ENCODE peak calls at places on chromosomes 4 and X, in five cellular contexts. O is transverse colon, E is Peyer's patch, R is HCT116, P is NB4. H is an unnamed sample.

GRCh38 chrX:48025561-48025960 is 18.8 kb downstream of the SPACA5 start:
- DNase-seq in P (peak), E (no peak), R (peak), O (peak), H (no peak)

GRCh38 chr4:53705972-53706371 is 114.7 kb upstream of the LNX1 start:
- DNase-seq in E (no peak), O (no peak), R (no peak), P (no peak), H (no peak)

GRCh38 chr4:141246243-141246642 is 25.5 kb downstream of the ZNF330 start:
- DNase-seq in O (no peak), R (no peak), P (no peak), E (no peak), H (no peak)

GRCh38 chr4:41957634-41958033 is 22.4 kb downstream of the TMEM33 start:
- DNase-seq in P (peak), O (no peak), E (no peak), R (peak), H (no peak)

GRCh38 chr4:118356731-118357130 is 3.9 kb upstream of the PRSS12 start:
- DNase-seq in R (no peak), E (no peak), P (peak), O (no peak), H (no peak)

GRCh38 chr4:105280338-105280809 is 133.7 kb downstream of the TET2 start:
- DNase-seq in R (no peak), P (no peak), E (no peak), O (no peak), H (peak)

GRCh38 chr4:156109943-156110925 is 156.6 kb upstream of the CTSO start:
- DNase-seq in R (no peak), E (no peak), O (no peak), P (peak), H (no peak)

GRCh38 chr4:151854731-151855130 is 93.9 kb upstream of the GATB start:
- DNase-seq in R (no peak), O (no peak), E (no peak), P (no peak), H (no peak)

GRCh38 chrX:7054219-7055206 is 93.0 kb upstream of the STS start:
- DNase-seq in E (no peak), R (no peak), O (no peak), P (no peak), H (no peak)

GRCh38 chr4:38009949-38010348 is 49.8 kb downstream of the PTTG2 start:
- DNase-seq in O (no peak), E (no peak), P (no peak), R (no peak), H (no peak)

GRCh38 chr4:15526924-15527592 is 57.4 kb downstream of the CC2D2A start:
- DNase-seq in R (no peak), O (no peak), P (no peak), E (no peak), H (no peak)

GRCh38 chr4:100414016-100414790 is 103.6 kb downstream of the EMCN start:
- DNase-seq in O (no peak), E (no peak), R (no peak), P (no peak), H (no peak)

GRCh38 chr4:15186826-15187225 is 184.5 kb downstream of the CPEB2 start:
- DNase-seq in O (no peak), R (no peak), E (no peak), P (no peak), H (no peak)

GRCh38 chrX:68699960-68700746 is 52.7 kb downstream of the STARD8 start:
- DNase-seq in E (no peak), R (no peak), P (peak), O (no peak), H (peak)

GRCh38 chr4:142095886-142096605 is 459.7 kb downstream of the IL15 start:
- DNase-seq in E (no peak), O (no peak), R (peak), P (no peak), H (peak)

GRCh38 chrX:465418-465817 is 78.7 kb upstream of the PPP2R3B start:
- DNase-seq in R (no peak), O (no peak), P (no peak), E (no peak), H (no peak)

GRCh38 chr4:60683953-60684352 is 516.2 kb upstream of the ADGRL3 start:
- DNase-seq in E (no peak), O (no peak), R (no peak), P (no peak), H (no peak)

GRCh38 chr4:145389566-145389965 is 92.1 kb upstream of the SMAD1 start:
- DNase-seq in O (no peak), R (no peak), P (no peak), E (no peak), H (no peak)

GRCh38 chrX:134604701-134605271 is 53.5 kb downstream of the PLAC1 start:
- DNase-seq in O (no peak), P (no peak), E (no peak), R (peak), H (peak)

GRCh38 chr4:105058177-105058812 is 88.4 kb upstream of the TET2 start:
- DNase-seq in O (no peak), R (peak), P (peak), E (no peak), H (no peak)

GRCh38 chrX:70508296-70508911 is 63.8 kb downstream of the DLG3 start:
- DNase-seq in O (no peak), P (no peak), E (no peak), R (no peak), H (no peak)

DNA sequence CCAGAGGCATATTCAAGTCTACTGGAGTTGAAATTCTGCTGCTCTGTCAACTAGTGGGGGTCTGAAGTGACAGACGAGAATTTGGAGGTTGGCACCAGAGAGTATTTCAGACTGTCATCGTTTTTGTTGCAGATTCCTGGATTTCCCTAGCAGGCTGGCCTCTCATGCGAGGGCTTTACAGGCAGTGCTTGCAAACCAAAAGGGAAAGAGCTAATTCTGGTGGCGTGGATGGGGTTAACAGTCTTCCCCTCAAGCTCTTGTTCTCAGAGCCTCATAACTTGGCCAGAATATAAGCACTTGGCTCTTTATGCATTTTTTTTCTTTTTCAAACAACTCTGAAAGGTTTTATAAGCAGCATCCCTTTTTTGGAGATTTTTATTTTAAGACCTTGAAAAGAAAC is at the start of gene SPARCL1:
- DNase-seq in P (no peak), E (no peak), R (no peak), O (peak), H (no peak)
- TF ChIP-seq POLR2A in P (no peak), E (no peak), R (no peak), O (peak), H (no peak)

DNA sequence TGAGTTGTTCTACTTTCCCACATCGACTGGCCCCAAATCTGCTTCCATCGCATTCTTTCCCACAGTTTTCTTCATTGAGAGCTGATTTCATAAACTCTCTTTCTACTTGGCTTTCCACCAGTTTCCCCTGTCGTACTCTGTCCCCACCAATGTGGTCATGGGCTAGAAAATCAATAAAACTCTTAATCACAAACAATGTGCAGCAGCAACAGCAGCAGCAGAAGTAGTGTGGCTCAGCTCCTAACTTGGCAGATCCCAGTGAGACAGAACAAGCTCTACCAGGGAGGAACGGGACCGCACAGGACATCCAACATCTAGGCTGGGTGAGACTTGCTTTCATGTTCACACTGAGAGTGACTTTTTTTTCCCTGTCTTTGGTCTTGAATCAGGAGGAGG is 3.1 kb upstream of the SETD7 start:
- DNase-seq in O (no peak), P (peak), R (no peak), E (no peak), H (no peak)
- TF ChIP-seq POLR2A in O (no peak), P (no peak), R (no peak), E (no peak), H (no peak)

GRCh38 chr4:112947616-112948015 is 101.8 kb upstream of the ANK2 start:
- DNase-seq in R (no peak), O (no peak), P (no peak), E (no peak), H (no peak)
- TF ChIP-seq POLR2A in R (no peak), O (no peak), P (no peak), E (no peak), H (no peak)

GRCh38 chrX:13067842-13068241 is 23.4 kb upstream of the FAM9C start:
- DNase-seq in R (no peak), E (no peak), O (no peak), P (no peak), H (no peak)
- TF ChIP-seq POLR2A in R (no peak), E (no peak), O (no peak), P (no peak), H (no peak)

GRCh38 chrX:115560978-115561604 is at the start of gene PLS3:
- DNase-seq in O (peak), P (no peak), R (peak), E (peak), H (peak)
- TF ChIP-seq POLR2A in O (peak), P (no peak), R (peak), E (no peak), H (peak)

GRCh38 chr4:140150636-140150885 is 3.4 kb downstream of the MAML3 start:
- DNase-seq in P (no peak), R (no peak), E (no peak), O (peak), H (no peak)
- TF ChIP-seq POLR2A in P (peak), R (no peak), E (no peak), O (peak), H (no peak)

GRCh38 chr4:185896832-185897475 is 85.0 kb upstream of the SORBS2 start:
- DNase-seq in E (no peak), R (no peak), O (no peak), P (peak), H (no peak)
- TF ChIP-seq POLR2A in E (no peak), R (no peak), O (no peak), P (no peak), H (no peak)